ENCODE peak calls at places on chromosomes 5 and 9, in seven cellular contexts. One of them, this sample, is unnamed.

GRCh38 chr5:158958048-158958994 is 141.4 kb downstream of the EBF1 start:
- DNase-seq in H1: peak
- DNase-seq in IMR-90: no peak
- DNase-seq in mesenchymal stem cell: peak
- DNase-seq in trophoblast cell: no peak
- DNase-seq in neuronal stem cell: peak
- DNase-seq in H9: peak
- DNase-seq in this sample: peak

GRCh38 chr5:14870347-14871083 is 1.1 kb downstream of the ANKH start:
- DNase-seq in mesenchymal stem cell: no peak
- DNase-seq in H1: no peak
- DNase-seq in H9: no peak
- DNase-seq in IMR-90: no peak
- DNase-seq in trophoblast cell: no peak
- DNase-seq in neuronal stem cell: no peak
- DNase-seq in this sample: no peak

GRCh38 chr9:90102292-90102901 is 497.6 kb downstream of the GADD45G start:
- DNase-seq in mesenchymal stem cell: peak
- DNase-seq in trophoblast cell: peak
- DNase-seq in H1: peak
- DNase-seq in H9: peak
- DNase-seq in IMR-90: peak
- DNase-seq in neuronal stem cell: peak
- DNase-seq in this sample: peak

GRCh38 chr9:21559402-21560280 is 77.5 kb upstream of the IFNE start:
- DNase-seq in neuronal stem cell: peak
- DNase-seq in H1: peak
- DNase-seq in trophoblast cell: peak
- DNase-seq in mesenchymal stem cell: peak
- DNase-seq in H9: peak
- DNase-seq in IMR-90: peak
- DNase-seq in this sample: peak

GRCh38 chr5:14134086-14134485 is 9.1 kb upstream of the TRIO start:
- DNase-seq in trophoblast cell: no peak
- DNase-seq in H9: no peak
- DNase-seq in IMR-90: no peak
- DNase-seq in H1: no peak
- DNase-seq in mesenchymal stem cell: no peak
- DNase-seq in neuronal stem cell: no peak
- DNase-seq in this sample: no peak

GRCh38 chr9:136090060-136090735 is 4.9 kb downstream of the NACC2 start:
- DNase-seq in IMR-90: no peak
- DNase-seq in H1: peak
- DNase-seq in neuronal stem cell: no peak
- DNase-seq in mesenchymal stem cell: no peak
- DNase-seq in trophoblast cell: no peak
- DNase-seq in H9: no peak
- DNase-seq in this sample: no peak

GRCh38 chr5:31889131-31889561 is 250.2 kb downstream of the PDZD2 start:
- DNase-seq in neuronal stem cell: no peak
- DNase-seq in trophoblast cell: no peak
- DNase-seq in IMR-90: no peak
- DNase-seq in H1: no peak
- DNase-seq in mesenchymal stem cell: no peak
- DNase-seq in H9: peak
- DNase-seq in this sample: peak

GRCh38 chr5:132023258-132024116 is 12.0 kb upstream of the ACSL6 start:
- DNase-seq in IMR-90: no peak
- DNase-seq in neuronal stem cell: no peak
- DNase-seq in trophoblast cell: no peak
- DNase-seq in H1: no peak
- DNase-seq in H9: no peak
- DNase-seq in mesenchymal stem cell: no peak
- DNase-seq in this sample: no peak

GRCh38 chr9:89339807-89340206 is 21.5 kb downstream of the SECISBP2 start:
- DNase-seq in trophoblast cell: no peak
- DNase-seq in H1: no peak
- DNase-seq in H9: no peak
- DNase-seq in neuronal stem cell: no peak
- DNase-seq in IMR-90: no peak
- DNase-seq in mesenchymal stem cell: no peak
- DNase-seq in this sample: no peak

GRCh38 chr5:33513786-33514185 is 73.0 kb downstream of the TARS1 start:
- DNase-seq in IMR-90: no peak
- DNase-seq in H1: no peak
- DNase-seq in H9: no peak
- DNase-seq in neuronal stem cell: no peak
- DNase-seq in mesenchymal stem cell: no peak
- DNase-seq in trophoblast cell: no peak
- DNase-seq in this sample: no peak
- H3K27ac ChIP-seq in IMR-90: no peak
- H3K27ac ChIP-seq in H1: no peak
- H3K27ac ChIP-seq in H9: no peak
- H3K27ac ChIP-seq in neuronal stem cell: no peak
- H3K27ac ChIP-seq in mesenchymal stem cell: no peak
- H3K27ac ChIP-seq in trophoblast cell: no peak
- H3K27ac ChIP-seq in this sample: no peak

DNA sequence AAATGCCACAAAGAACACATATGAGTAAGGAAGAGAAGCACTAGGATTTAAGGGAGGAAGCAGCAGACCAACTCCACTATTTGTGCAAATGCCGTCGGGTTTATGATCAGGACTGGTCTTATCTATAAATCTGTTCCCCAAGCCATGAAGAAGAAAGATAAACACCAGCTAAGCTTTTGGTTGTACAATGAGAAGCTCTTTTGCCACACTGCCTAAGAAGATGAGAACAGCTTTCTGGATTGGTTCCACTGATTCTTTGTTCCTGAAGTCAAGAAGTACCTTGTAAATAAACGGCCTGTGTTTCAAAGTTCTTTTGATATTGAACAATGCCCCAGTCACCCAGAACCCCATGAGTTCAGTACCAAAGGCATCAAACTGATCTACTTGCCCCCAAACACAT is 93.9 kb downstream of the RFX3 start:
- DNase-seq in IMR-90: no peak
- DNase-seq in mesenchymal stem cell: no peak
- DNase-seq in H1: no peak
- DNase-seq in H9: no peak
- DNase-seq in neuronal stem cell: no peak
- DNase-seq in trophoblast cell: no peak
- DNase-seq in this sample: no peak
- H3K23ac ChIP-seq in IMR-90: no peak
- H3K23ac ChIP-seq in mesenchymal stem cell: no peak
- H3K23ac ChIP-seq in H1: no peak
- H3K23ac ChIP-seq in H9: no peak
- H3K23ac ChIP-seq in neuronal stem cell: no peak
- H3K23ac ChIP-seq in trophoblast cell: no peak
- H3K23ac ChIP-seq in this sample: no peak

GRCh38 chr9:109883623-109884022 is 103.6 kb downstream of the PALM2AKAP2 start:
- DNase-seq in neuronal stem cell: no peak
- DNase-seq in mesenchymal stem cell: no peak
- DNase-seq in H1: no peak
- DNase-seq in H9: no peak
- DNase-seq in trophoblast cell: no peak
- DNase-seq in IMR-90: no peak
- DNase-seq in this sample: no peak

GRCh38 chr9:109889456-109889855 is 109.5 kb downstream of the PALM2AKAP2 start:
- DNase-seq in mesenchymal stem cell: no peak
- DNase-seq in H1: no peak
- DNase-seq in trophoblast cell: no peak
- DNase-seq in IMR-90: no peak
- DNase-seq in neuronal stem cell: no peak
- DNase-seq in H9: no peak
- DNase-seq in this sample: no peak

GRCh38 chr9:109886050-109886449 is 106.1 kb downstream of the PALM2AKAP2 start:
- DNase-seq in mesenchymal stem cell: no peak
- DNase-seq in neuronal stem cell: no peak
- DNase-seq in H9: no peak
- DNase-seq in IMR-90: no peak
- DNase-seq in trophoblast cell: no peak
- DNase-seq in H1: no peak
- DNase-seq in this sample: no peak

GRCh38 chr9:109887079-109887478 is 107.1 kb downstream of the PALM2AKAP2 start:
- DNase-seq in neuronal stem cell: no peak
- DNase-seq in H1: no peak
- DNase-seq in trophoblast cell: no peak
- DNase-seq in H9: no peak
- DNase-seq in IMR-90: peak
- DNase-seq in mesenchymal stem cell: peak
- DNase-seq in this sample: no peak

GRCh38 chr9:109886617-109887016 is 106.6 kb downstream of the PALM2AKAP2 start:
- DNase-seq in H1: no peak
- DNase-seq in mesenchymal stem cell: no peak
- DNase-seq in IMR-90: no peak
- DNase-seq in trophoblast cell: no peak
- DNase-seq in H9: no peak
- DNase-seq in neuronal stem cell: no peak
- DNase-seq in this sample: no peak
- H3K27ac ChIP-seq in H1: no peak
- H3K27ac ChIP-seq in mesenchymal stem cell: no peak
- H3K27ac ChIP-seq in IMR-90: no peak
- H3K27ac ChIP-seq in trophoblast cell: no peak
- H3K27ac ChIP-seq in H9: no peak
- H3K27ac ChIP-seq in neuronal stem cell: no peak
- H3K27ac ChIP-seq in this sample: no peak

GRCh38 chr5:160118349-160119141 is 705 bp downstream of the PWWP2A start:
- DNase-seq in IMR-90: no peak
- DNase-seq in neuronal stem cell: no peak
- DNase-seq in trophoblast cell: peak
- DNase-seq in H9: peak
- DNase-seq in H1: peak
- DNase-seq in mesenchymal stem cell: peak
- DNase-seq in this sample: peak
- H3K23ac ChIP-seq in IMR-90: peak
- H3K23ac ChIP-seq in neuronal stem cell: peak
- H3K23ac ChIP-seq in trophoblast cell: no peak
- H3K23ac ChIP-seq in H9: no peak
- H3K23ac ChIP-seq in H1: no peak
- H3K23ac ChIP-seq in mesenchymal stem cell: peak
- H3K23ac ChIP-seq in this sample: peak

GRCh38 chr9:129811967-129812363 is 9.0 kb downstream of the TOR1B start:
- DNase-seq in neuronal stem cell: no peak
- DNase-seq in mesenchymal stem cell: no peak
- DNase-seq in H1: no peak
- DNase-seq in trophoblast cell: no peak
- DNase-seq in IMR-90: no peak
- DNase-seq in H9: no peak
- DNase-seq in this sample: no peak
- H3K27ac ChIP-seq in neuronal stem cell: no peak
- H3K27ac ChIP-seq in mesenchymal stem cell: no peak
- H3K27ac ChIP-seq in H1: no peak
- H3K27ac ChIP-seq in trophoblast cell: no peak
- H3K27ac ChIP-seq in IMR-90: no peak
- H3K27ac ChIP-seq in H9: no peak
- H3K27ac ChIP-seq in this sample: no peak

DNA sequence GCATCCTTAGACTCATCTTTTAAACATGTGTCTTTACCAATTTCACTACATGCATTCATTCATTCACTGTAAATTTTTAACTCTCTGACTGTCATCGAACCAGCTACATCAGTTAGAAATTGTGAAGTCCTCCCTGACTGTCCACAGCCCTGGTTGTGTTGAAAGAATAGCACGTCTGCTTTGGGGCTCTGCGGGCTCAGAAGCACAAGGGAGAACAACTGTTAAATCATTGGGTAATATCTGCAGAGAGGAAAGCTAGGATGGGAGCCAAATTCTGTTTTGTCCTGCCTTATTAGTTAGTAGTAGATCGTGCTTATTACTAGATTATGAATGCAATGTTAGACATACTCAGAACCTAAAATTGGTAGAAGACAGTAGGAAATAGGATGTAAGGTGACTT is 26.3 kb upstream of the FAM120AOS start:
- DNase-seq in H9: no peak
- DNase-seq in IMR-90: peak
- DNase-seq in mesenchymal stem cell: no peak
- DNase-seq in neuronal stem cell: no peak
- DNase-seq in H1: no peak
- DNase-seq in trophoblast cell: no peak
- DNase-seq in this sample: no peak
- H3K23ac ChIP-seq in H9: no peak
- H3K23ac ChIP-seq in IMR-90: no peak
- H3K23ac ChIP-seq in mesenchymal stem cell: no peak
- H3K23ac ChIP-seq in neuronal stem cell: no peak
- H3K23ac ChIP-seq in H1: no peak
- H3K23ac ChIP-seq in trophoblast cell: no peak
- H3K23ac ChIP-seq in this sample: no peak

DNA sequence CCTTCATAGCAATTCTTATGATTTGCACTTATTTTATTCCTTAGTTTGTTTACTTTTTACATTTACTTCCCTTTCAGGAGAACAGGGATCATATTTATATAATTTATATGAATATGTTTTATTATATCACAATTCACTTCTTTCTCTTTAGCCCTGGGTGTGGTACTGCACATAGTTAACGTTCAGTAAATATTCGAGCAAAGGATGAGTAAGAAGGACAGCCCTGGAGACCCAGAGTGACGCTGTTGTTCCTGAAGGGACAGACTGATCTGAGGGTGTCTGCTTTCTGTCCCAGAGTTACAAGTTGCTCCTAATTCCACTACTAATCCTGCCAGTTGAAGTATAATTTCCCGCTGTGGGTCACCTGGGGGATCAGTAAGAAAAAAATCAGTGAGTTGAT is 366.1 kb downstream of the DMRT2 start:
- DNase-seq in H9: no peak
- DNase-seq in H1: no peak
- DNase-seq in mesenchymal stem cell: no peak
- DNase-seq in trophoblast cell: no peak
- DNase-seq in IMR-90: no peak
- DNase-seq in neuronal stem cell: no peak
- DNase-seq in this sample: no peak
- H3K27ac ChIP-seq in H9: no peak
- H3K27ac ChIP-seq in H1: no peak
- H3K27ac ChIP-seq in mesenchymal stem cell: no peak
- H3K27ac ChIP-seq in trophoblast cell: no peak
- H3K27ac ChIP-seq in IMR-90: no peak
- H3K27ac ChIP-seq in neuronal stem cell: no peak
- H3K27ac ChIP-seq in this sample: no peak

GRCh38 chr5:110002652-110003051 is 312.9 kb downstream of the MAN2A1 start:
- DNase-seq in mesenchymal stem cell: no peak
- DNase-seq in trophoblast cell: no peak
- DNase-seq in H1: no peak
- DNase-seq in IMR-90: no peak
- DNase-seq in H9: no peak
- DNase-seq in neuronal stem cell: no peak
- DNase-seq in this sample: no peak
- H3K23ac ChIP-seq in mesenchymal stem cell: no peak
- H3K23ac ChIP-seq in trophoblast cell: no peak
- H3K23ac ChIP-seq in H1: no peak
- H3K23ac ChIP-seq in IMR-90: no peak
- H3K23ac ChIP-seq in H9: no peak
- H3K23ac ChIP-seq in neuronal stem cell: no peak
- H3K23ac ChIP-seq in this sample: no peak